ENCODE peak calls at places on chromosomes 1 and 21, in ten cellular contexts. P is SK-N-SH, T is suprapubic skin, H is stomach, U is esophagus muscularis mucosa, C is sigmoid colon, S is transverse colon, O is GM12878, F is K562, E is HepG2. N is an unnamed sample. For H3K4me1, the result is how much of the 10 kb centered on the place peaks cover.

GRCh38 chr1:218656301-218657037 is 311.3 kb downstream of the TGFB2 start:
- DNase-seq in P (no peak), C (no peak), O (no peak), F (no peak), E (no peak), U (no peak), T (no peak), S (no peak), H (no peak), N (no peak)

GRCh38 chr1:198295186-198295585 is 138.4 kb downstream of the NEK7 start:
- DNase-seq in H (no peak), S (no peak), T (no peak), O (no peak), U (no peak), P (no peak), C (no peak), E (no peak), F (no peak), N (no peak)

GRCh38 chr1:10860218-10860617 is 63.8 kb upstream of the CASZ1 start:
- DNase-seq in U (no peak), H (no peak), F (no peak), E (no peak), O (no peak), C (no peak), P (no peak), T (no peak), S (no peak), N (no peak)

GRCh38 chr1:113860891-113861290 is 10.6 kb downstream of the PTPN22 start:
- DNase-seq in U (no peak), F (no peak), E (no peak), T (no peak), C (no peak), O (no peak), S (no peak), H (no peak), P (no peak), N (no peak)

GRCh38 chr1:15254521-15254920 is 7.5 kb downstream of the FHAD1 start:
- DNase-seq in F (no peak), T (no peak), S (no peak), E (no peak), C (no peak), H (no peak), O (no peak), U (no peak), P (no peak), N (no peak)

GRCh38 chr1:228149341-228150020 is at the start of gene GJC2:
- DNase-seq in P (peak), T (no peak), S (peak), E (peak), F (peak), U (no peak), H (no peak), C (peak), O (no peak), N (peak)

GRCh38 chr1:234848972-234849641 is 239.1 kb upstream of the IRF2BP2 start:
- DNase-seq in F (no peak), O (no peak), S (no peak), T (no peak), P (no peak), H (no peak), U (no peak), C (no peak), E (no peak), N (peak)

GRCh38 chr1:119815361-119815760 is 4.1 kb upstream of the REG4 start:
- DNase-seq in U (no peak), P (no peak), C (no peak), O (no peak), E (no peak), T (no peak), S (no peak), H (no peak), F (no peak), N (no peak)

GRCh38 chr1:169094897-169095569 is 11.5 kb upstream of the ATP1B1 start:
- DNase-seq in C (no peak), S (peak), U (peak), T (no peak), P (no peak), E (no peak), H (no peak), O (no peak), F (no peak), N (no peak)

GRCh38 chr1:192860478-192861185 is 51.8 kb downstream of the RGS2 start:
- DNase-seq in U (no peak), H (no peak), F (no peak), O (no peak), E (no peak), T (no peak), P (no peak), C (no peak), S (no peak), N (no peak)

GRCh38 chr1:116268211-116268610 is 104.8 kb upstream of the ATP1A1 start:
- DNase-seq in E (no peak), H (peak), T (no peak), S (peak), C (no peak), U (no peak), P (no peak), F (no peak), O (no peak), N (peak)

GRCh38 chr1:63693956-63694607 is 79.7 kb upstream of the ROR1 start:
- DNase-seq in S (no peak), H (no peak), E (no peak), O (no peak), T (no peak), U (no peak), F (no peak), C (no peak), P (no peak), N (no peak)

GRCh38 chr1:37865348-37866119 is 6.1 kb upstream of the MTF1 start:
- DNase-seq in E (no peak), U (no peak), O (no peak), H (no peak), T (no peak), C (no peak), S (no peak), F (no peak), P (no peak), N (no peak)

GRCh38 chr1:220775238-220775853 is 11.4 kb upstream of the MTARC1 start:
- DNase-seq in C (no peak), U (no peak), F (peak), E (peak), S (peak), O (no peak), H (peak), T (no peak), P (peak), N (no peak)

GRCh38 chr1:156281281-156282142 is 1.1 kb downstream of the SMG5 start:
- DNase-seq in P (peak), U (no peak), S (no peak), T (no peak), H (no peak), O (no peak), E (peak), C (no peak), F (peak), N (no peak)

GRCh38 chr1:222798111-222798510 is 16.7 kb upstream of the DISP1 start:
- DNase-seq in O (no peak), P (no peak), T (no peak), E (peak), C (no peak), S (no peak), U (no peak), F (no peak), H (no peak), N (no peak)

GRCh38 chr1:174965006-174965971 is 34.5 kb upstream of the CACYBP start:
- DNase-seq in E (no peak), O (no peak), P (no peak), S (peak), C (no peak), T (no peak), H (peak), U (no peak), F (peak), N (peak)

GRCh38 chr1:153945131-153945794 is 1.3 kb downstream of the DENND4B start:
- DNase-seq in C (peak), H (peak), T (no peak), O (no peak), P (peak), E (no peak), U (no peak), S (peak), F (peak), N (no peak)

GRCh38 chr1:226654046-226654445 is 85.0 kb downstream of the ITPKB start:
- DNase-seq in S (no peak), O (no peak), H (no peak), U (no peak), T (no peak), P (no peak), F (no peak), C (no peak), E (peak), N (no peak)

GRCh38 chr21:41873426-41873825 is 5.7 kb downstream of the PRDM15 start:
- DNase-seq in S (no peak), O (no peak), H (no peak), U (no peak), E (no peak), T (no peak), C (no peak), P (no peak), F (no peak), N (no peak)

GRCh38 chr1:35223109-35223630 is 30.2 kb upstream of the SFPQ start:
- DNase-seq in F (no peak), O (no peak), E (no peak), T (no peak), H (no peak), U (no peak), C (no peak), P (no peak), S (no peak), N (no peak)

GRCh38 chr1:37858931-37859506 is 373 bp downstream of the MTF1 start:
- DNase-seq in F (no peak), O (no peak), U (no peak), E (no peak), H (no peak), C (peak), T (no peak), S (peak), P (no peak), N (no peak)

GRCh38 chr21:33644383-33645074 is 2.2 kb downstream of the ITSN1 start:
- DNase-seq in H (no peak), T (no peak), C (peak), O (no peak), E (peak), S (no peak), F (no peak), U (no peak), P (no peak), N (no peak)

GRCh38 chr1:236403905-236404696 is 10.0 kb downstream of the EDARADD start:
- DNase-seq in T (no peak), C (no peak), O (no peak), H (no peak), U (no peak), P (no peak), E (no peak), S (no peak), F (no peak), N (peak)

GRCh38 chr1:202599669-202600431 is 110.4 kb downstream of the SYT2 start:
- DNase-seq in S (peak), E (peak), H (peak), C (peak), T (no peak), O (no peak), F (peak), P (peak), U (peak), N (peak)

GRCh38 chr1:245991266-245991665 is 515.8 kb downstream of the SMYD3 start:
- DNase-seq in F (no peak), T (no peak), C (no peak), S (no peak), U (no peak), H (no peak), O (no peak), P (no peak), E (no peak), N (no peak)

GRCh38 chr1:31383967-31384366 is 11.1 kb upstream of the FABP3 start:
- DNase-seq in C (no peak), E (no peak), U (no peak), P (no peak), O (no peak), T (no peak), F (no peak), S (peak), H (no peak), N (no peak)

GRCh38 chr21:46295996-46296752 is 10.0 kb downstream of the YBEY start:
- DNase-seq in E (peak), H (peak), F (peak), U (peak), C (peak), P (no peak), O (no peak), T (peak), S (peak), N (peak)

GRCh38 chr1:22738069-22738435 is 27.4 kb downstream of the EPHB2 start:
- DNase-seq in H (no peak), O (no peak), F (no peak), P (no peak), S (no peak), U (no peak), C (no peak), E (no peak), T (no peak), N (no peak)

GRCh38 chr1:22738522-22738921 is 27.9 kb downstream of the EPHB2 start:
- DNase-seq in U (no peak), T (no peak), H (no peak), S (no peak), F (no peak), C (no peak), P (no peak), E (no peak), O (no peak), N (no peak)

GRCh38 chr1:22741118-22741517 is 30.5 kb downstream of the EPHB2 start:
- DNase-seq in O (no peak), P (no peak), U (no peak), C (no peak), T (no peak), H (no peak), E (no peak), F (no peak), S (no peak), N (no peak)

GRCh38 chr1:22737374-22738068 is 26.9 kb downstream of the EPHB2 start:
- DNase-seq in E (no peak), U (no peak), C (no peak), H (no peak), T (no peak), F (no peak), S (no peak), P (no peak), O (no peak), N (no peak)

GRCh38 chr1:22739648-22740385 is 29.2 kb downstream of the EPHB2 start:
- DNase-seq in P (no peak), U (no peak), E (no peak), T (no peak), C (no peak), H (no peak), F (peak), S (peak), O (no peak), N (peak)
- TF ChIP-seq EP300 in P (no peak), U (no peak), E (no peak), T (no peak), C (no peak), H (no peak), F (no peak), S (no peak), O (no peak), N (no peak)

GRCh38 chr1:44642255-44642654 is 32.0 kb downstream of the TMEM53 start:
- DNase-seq in E (no peak), U (no peak), C (no peak), T (no peak), O (no peak), S (no peak), P (no peak), F (no peak), H (no peak), N (no peak)
- TF ChIP-seq POLR2AphosphoS5 in E (no peak), U (no peak), C (no peak), T (no peak), O (no peak), S (no peak), P (no peak), F (no peak), H (no peak), N (no peak)

GRCh38 chr1:93608188-93609109 is 73.2 kb downstream of the BCAR3 start:
- DNase-seq in F (no peak), E (no peak), C (peak), P (peak), O (no peak), T (no peak), H (no peak), U (no peak), S (no peak), N (peak)
- H3K4me1 ChIP-seq in F (under half), E (half or more), C (under half), P (half or more), O (under half), T (under half), H (half or more), U (half or more), S (under half), N (under half)

DNA sequence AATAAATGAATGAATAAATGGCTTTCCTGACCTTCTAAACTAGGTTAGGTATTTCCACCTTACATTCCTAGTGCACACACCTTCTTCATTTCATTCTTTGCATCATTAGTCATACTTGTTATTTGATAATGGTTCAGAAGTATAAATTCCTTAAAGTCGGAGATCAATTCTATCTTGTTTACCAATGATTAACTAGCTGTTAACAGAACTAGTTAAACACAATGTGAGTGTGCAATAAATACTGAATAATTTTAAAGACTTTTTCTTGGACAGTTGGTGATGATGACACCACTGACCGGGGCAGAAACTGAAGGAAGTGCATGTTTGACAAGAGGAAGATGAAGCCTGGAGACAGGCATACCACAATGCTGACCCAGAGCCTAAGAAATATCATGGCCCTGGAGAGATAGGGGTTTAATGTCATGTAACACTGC is 207.1 kb upstream of the DEPDC1 start:
- DNase-seq in T (no peak), S (no peak), F (no peak), P (no peak), E (no peak), H (no peak), O (no peak), C (no peak), U (no peak), N (no peak)
- TF ChIP-seq EP300 in T (no peak), S (no peak), F (no peak), P (no peak), E (no peak), H (no peak), O (no peak), C (no peak), U (no peak), N (no peak)

GRCh38 chr1:23084880-23085279 is 65.6 kb downstream of the KDM1A start:
- DNase-seq in E (no peak), T (no peak), C (no peak), H (no peak), O (no peak), F (no peak), P (no peak), U (no peak), S (no peak), N (no peak)
- TF ChIP-seq POLR2AphosphoS5 in E (no peak), T (no peak), C (no peak), H (no peak), O (no peak), F (no peak), P (no peak), U (no peak), S (no peak), N (no peak)

GRCh38 chr1:55197106-55197505 is 18.1 kb downstream of the USP24 start:
- DNase-seq in C (no peak), P (no peak), E (no peak), S (no peak), O (no peak), H (no peak), F (peak), T (no peak), U (no peak), N (no peak)
- H3K4me1 ChIP-seq in C (under half), P (under half), E (under half), S (under half), O (under half), H (half or more), F (under half), T (under half), U (half or more), N (under half)

GRCh38 chr1:178542554-178543290 is 29.8 kb downstream of the TEX35 start:
- DNase-seq in E (peak), P (peak), S (peak), H (peak), O (peak), T (peak), C (peak), F (peak), U (peak), N (peak)

GRCh38 chr1:178543291-178543609 is 30.3 kb downstream of the TEX35 start:
- DNase-seq in S (no peak), F (no peak), H (no peak), O (no peak), U (no peak), P (no peak), T (no peak), E (no peak), C (no peak), N (no peak)

GRCh38 chr1:178541396-178541795 is 28.5 kb downstream of the TEX35 start:
- DNase-seq in O (no peak), P (no peak), S (no peak), E (no peak), U (no peak), T (no peak), C (no peak), H (no peak), F (no peak), N (no peak)

GRCh38 chr1:178540646-178541045 is 27.7 kb downstream of the TEX35 start:
- DNase-seq in S (no peak), H (no peak), P (no peak), U (no peak), F (no peak), T (no peak), O (no peak), C (no peak), E (no peak), N (no peak)

GRCh38 chr1:178541829-178542553 is 29.1 kb downstream of the TEX35 start:
- DNase-seq in T (no peak), F (peak), O (no peak), E (peak), C (no peak), P (peak), U (no peak), H (peak), S (peak), N (peak)
- TF ChIP-seq EP300 in T (no peak), F (no peak), O (no peak), E (no peak), C (no peak), P (no peak), U (no peak), H (no peak), S (no peak), N (no peak)